ENCODE peak calls at places on chromosomes 5 and 9, in six cellular contexts. O, J, D, T, Q and K are unnamed samples.

GRCh38 chr9:2603621-2604020 is 18.0 kb upstream of the VLDLR start:
- DNase-seq in Q (no peak), T (no peak), D (no peak), O (no peak), J (no peak), K (no peak)

GRCh38 chr9:136820947-136821332 is 13.2 kb downstream of the RABL6 start:
- DNase-seq in O (no peak), D (no peak), T (no peak), J (peak; percentile 33), Q (no peak), K (no peak)

GRCh38 chr5:9468070-9468388 is 77.8 kb downstream of the SEMA5A start:
- DNase-seq in O (no peak), J (peak; percentile 74), T (peak; percentile 20), D (peak; percentile 76), Q (peak; percentile 97), K (no peak)

GRCh38 chr9:419571-420156 is 205.0 kb downstream of the DOCK8 start:
- DNase-seq in T (no peak), Q (peak; percentile 65), J (no peak), D (peak; percentile 20), O (no peak), K (no peak)

GRCh38 chr9:6567140-6567591 is 78.4 kb downstream of the GLDC start:
- DNase-seq in Q (peak; percentile 97), O (no peak), J (peak; percentile 70), T (no peak), D (no peak), K (no peak)

GRCh38 chr5:174183701-174184100 is 138.2 kb downstream of the NSG2 start:
- DNase-seq in D (no peak), T (no peak), J (no peak), Q (no peak), O (no peak), K (no peak)

GRCh38 chr5:143405747-143406098 is 2.2 kb upstream of the NR3C1 start:
- DNase-seq in Q (no peak), T (no peak), O (no peak), J (no peak), D (no peak), K (no peak)

GRCh38 chr9:113935677-113936380 is 59.7 kb downstream of the ZNF618 start:
- DNase-seq in T (peak; percentile 11), O (no peak), D (no peak), Q (no peak), J (no peak), K (no peak)

GRCh38 chr5:129904102-129904666 is at the start of gene CHSY3:
- DNase-seq in Q (peak; percentile 88), O (peak; percentile 91), J (peak; percentile 93), D (peak; percentile 93), T (peak; percentile 81), K (no peak)

GRCh38 chr5:174313615-174314014 is 268.1 kb downstream of the NSG2 start:
- DNase-seq in T (no peak), D (no peak), J (no peak), O (no peak), Q (no peak), K (no peak)

GRCh38 chr9:110918316-110919054 is 119.8 kb downstream of the LPAR1 start:
- DNase-seq in D (no peak), J (no peak), O (no peak), T (no peak), Q (peak; percentile 73), K (no peak)

GRCh38 chr9:104808030-104808614 is 44.2 kb downstream of the NIPSNAP3B start:
- DNase-seq in J (no peak), T (no peak), D (peak; percentile 32), O (no peak), Q (peak; percentile 83), K (no peak)

GRCh38 chr9:108156270-108156998 is 666.9 kb upstream of the KLF4 start:
- DNase-seq in Q (peak; percentile 23), O (no peak), J (no peak), D (peak; percentile 63), T (peak; percentile 48), K (no peak)

GRCh38 chr5:148729182-148729581 is 74.9 kb upstream of the HTR4 start:
- DNase-seq in Q (peak; percentile 20), O (no peak), D (peak; percentile 26), J (no peak), T (no peak), K (no peak)

GRCh38 chr5:43561346-43561745 is 4.5 kb upstream of the PAIP1 start:
- DNase-seq in D (no peak), O (no peak), T (no peak), Q (peak; percentile 41), J (no peak), K (no peak)

GRCh38 chr5:67052034-67052433 is 144.6 kb downstream of the CD180 start:
- DNase-seq in D (no peak), Q (peak; percentile 37), J (no peak), T (no peak), O (no peak), K (no peak)

GRCh38 chr5:67051164-67051563 is 145.4 kb downstream of the CD180 start:
- DNase-seq in T (peak; percentile 75), O (no peak), J (no peak), Q (no peak), D (peak; percentile 46), K (no peak)

GRCh38 chr5:67050125-67050524 is 146.5 kb downstream of the CD180 start:
- DNase-seq in Q (no peak), J (no peak), D (no peak), T (peak; percentile 57), O (no peak), K (no peak)

GRCh38 chr5:67050635-67051034 is 146.0 kb downstream of the CD180 start:
- DNase-seq in O (no peak), Q (no peak), D (no peak), T (no peak), J (no peak), K (no peak)

DNA sequence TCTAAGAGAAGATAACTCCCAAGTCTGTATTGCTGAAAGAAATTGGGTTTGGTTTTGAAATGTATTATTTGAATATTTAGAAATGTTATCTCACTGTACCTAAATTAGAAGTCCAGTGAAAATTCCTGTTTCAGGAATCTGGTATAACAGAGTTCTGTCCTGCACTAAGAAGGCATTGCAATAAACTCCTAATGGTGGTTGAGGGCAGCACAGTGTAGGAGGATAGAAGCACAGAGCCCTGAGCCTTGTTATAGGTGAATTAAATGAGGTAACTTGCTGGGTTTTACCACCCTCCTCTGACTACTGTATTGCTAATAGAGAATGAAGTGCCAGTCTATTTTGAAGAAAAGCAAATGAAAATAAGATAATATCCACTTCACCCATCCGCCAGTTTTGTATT is 143.4 kb downstream of the CD180 start:
- DNase-seq in O (no peak), Q (no peak), D (no peak), T (no peak), J (no peak), K (no peak)
- H3K4me3 ChIP-seq in O (no peak overlapping the region), Q (no peak overlapping the region), D (no peak overlapping the region), T (no peak overlapping the region), J (no peak overlapping the region), K (no peak overlapping the region)

DNA sequence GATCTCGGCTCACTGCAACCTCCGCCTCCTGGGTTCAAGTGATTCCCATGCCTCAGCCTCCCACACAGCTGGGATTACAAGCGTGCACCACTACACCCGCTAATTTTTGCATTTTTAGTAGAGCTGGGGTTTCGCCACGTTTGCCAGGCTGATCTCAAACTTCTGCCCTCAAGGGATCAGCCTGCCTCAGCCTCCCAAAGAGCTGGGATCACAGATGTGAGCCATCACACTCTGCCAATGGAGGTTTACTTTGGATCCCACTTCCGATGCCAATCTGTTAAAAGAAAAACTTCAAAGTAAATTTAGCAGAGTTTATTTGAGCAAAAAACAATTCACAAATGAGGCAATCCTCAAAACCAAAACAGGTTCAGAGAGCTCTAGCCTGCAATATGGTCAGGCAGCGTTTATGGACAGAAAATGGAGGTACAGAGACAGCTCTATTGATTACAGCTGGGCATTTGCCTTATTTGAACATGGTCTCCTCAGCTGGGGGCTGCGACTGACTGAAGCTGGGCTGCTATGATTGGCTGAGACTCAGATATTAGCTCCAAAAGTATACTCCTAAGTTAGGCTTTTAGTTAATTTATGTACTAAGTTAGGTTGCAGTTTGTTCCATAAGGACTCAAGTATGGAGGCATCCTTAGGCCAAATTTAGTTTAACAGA is 18.6 kb upstream of the UBTD2 start:
- DNase-seq in Q (no peak), T (no peak), J (no peak), O (no peak), D (no peak), K (no peak)
- H3K9me3 ChIP-seq in Q (no peaks in the 10 kb centered on the region), T (no peaks in the 10 kb centered on the region), J (no peaks in the 10 kb centered on the region), O (peaks cover 15% of the 10 kb centered on the region), D (peaks cover 3% of the 10 kb centered on the region), K (no peaks in the 10 kb centered on the region)

GRCh38 chr9:97875111-97875510 is 22.1 kb downstream of the FOXE1 start:
- DNase-seq in J (no peak), O (no peak), D (no peak), Q (no peak), T (no peak), K (no peak)
- H3K4me1 ChIP-seq in J (no peaks in the 10 kb centered on the region), O (no peaks in the 10 kb centered on the region), D (no peaks in the 10 kb centered on the region), Q (peaks cover 16% of the 10 kb centered on the region), T (no peaks in the 10 kb centered on the region), K (no peaks in the 10 kb centered on the region)

GRCh38 chr5:139415869-139416268 is 12.0 kb upstream of the SPATA24 start:
- DNase-seq in J (no peak), T (no peak), O (no peak), Q (no peak), D (no peak), K (no peak)
- H3K4me3 ChIP-seq in J (no peak overlapping the region), T (no peak overlapping the region), O (no peak overlapping the region), Q (no peak overlapping the region), D (no peak overlapping the region), K (no peak overlapping the region)